ENCODE peak calls at places on chromosomes 12 and 14, in six cellular contexts. X, G, R, K, N and D are unnamed samples.
A peak's percentile ranks its signal among the peaks of the same experiment; 100 is the strongest.

GRCh38 chr14:100604709-100605108 is 17.5 kb upstream of the BEGAIN start:
- DNase-seq in X (no peak), G (no peak), R (no peak), K (no peak), N (no peak), D (no peak)

GRCh38 chr12:6280053-6280469 is 30.4 kb upstream of the PLEKHG6 start:
- DNase-seq in X (no peak), G (peak; percentile 93), R (no peak), K (peak; percentile 92), N (no peak), D (no peak)

GRCh38 chr12:125247477-125247876 is 182.2 kb downstream of the AACS start:
- DNase-seq in X (no peak), G (no peak), R (no peak), K (no peak), N (no peak), D (no peak)

GRCh38 chr12:11738450-11738849 is 89.0 kb downstream of the ETV6 start:
- DNase-seq in X (no peak), G (no peak), R (no peak), K (no peak), N (no peak), D (no peak)

GRCh38 chr12:4446335-4446734 is 720 bp upstream of the FGF6 start:
- DNase-seq in X (no peak), G (no peak), R (no peak), K (no peak), N (no peak), D (no peak)

GRCh38 chr14:96635850-96636249 is 133.7 kb downstream of the PAPOLA start:
- DNase-seq in X (no peak), G (no peak), R (no peak), K (no peak), N (no peak), D (no peak)

GRCh38 chr12:131856366-131857097 is 28.3 kb downstream of the MMP17 start:
- DNase-seq in X (no peak), G (no peak), R (no peak), K (no peak), N (no peak), D (no peak)

GRCh38 chr12:122081108-122081696 is 2.6 kb downstream of the MLXIP start:
- DNase-seq in X (no peak), G (peak; percentile 61), R (no peak), K (peak; percentile 76), N (no peak), D (no peak)

GRCh38 chr12:1918875-1919236 is 404 bp upstream of the CACNA2D4 start:
- DNase-seq in X (no peak), G (no peak), R (no peak), K (no peak), N (no peak), D (no peak)

GRCh38 chr14:96693252-96693820 is 103.8 kb upstream of the VRK1 start:
- DNase-seq in X (no peak), G (no peak), R (no peak), K (no peak), N (no peak), D (no peak)

GRCh38 chr12:47742253-47742825 is 16.3 kb downstream of the RAPGEF3 start:
- DNase-seq in X (peak; percentile 64), G (no peak), R (peak; percentile 57), K (peak; percentile 39), N (peak; percentile 55), D (peak; percentile 13)

GRCh38 chr12:6691473-6691872 is 2.3 kb upstream of the ZNF384 start:
- DNase-seq in X (no peak), G (peak; percentile 73), R (no peak), K (peak; percentile 22), N (no peak), D (no peak)

GRCh38 chr12:127621366-127621765 is 645.6 kb upstream of the TMEM132C start:
- DNase-seq in X (no peak), G (no peak), R (no peak), K (no peak), N (no peak), D (no peak)

GRCh38 chr12:96803969-96804368 is 103.1 kb upstream of the NEDD1 start:
- DNase-seq in X (no peak), G (no peak), R (no peak), K (no peak), N (no peak), D (no peak)

GRCh38 chr14:70670992-70671651 is 29.4 kb downstream of the TTC9 start:
- DNase-seq in X (no peak), G (peak; percentile 12), R (no peak), K (no peak), N (no peak), D (no peak)

GRCh38 chr14:101496779-101497420 is 64.4 kb upstream of the DIO3 start:
- DNase-seq in X (no peak), G (no peak), R (no peak), K (no peak), N (no peak), D (no peak)

GRCh38 chr12:51208016-51208660 is 9.7 kb downstream of the POU6F1 start:
- DNase-seq in X (no peak), G (no peak), R (no peak), K (no peak), N (no peak), D (no peak)

GRCh38 chr14:65101631-65102440 is 481 bp downstream of the MAX start:
- DNase-seq in X (peak; percentile 50), G (no peak), R (peak; percentile 37), K (no peak), N (peak; percentile 40), D (no peak)

GRCh38 chr14:30333934-30334333 is 225.0 kb upstream of the G2E3 start:
- DNase-seq in X (no peak), G (no peak), R (no peak), K (no peak), N (no peak), D (no peak)